ENCODE peak calls at places on chromosome 11, in seven cellular contexts. C, V, H, Q, S, P and G are unnamed samples.

GRCh38 chr11:72138821-72139390 is 3.4 kb downstream of the FOLR3 start:
- DNase-seq in C (no peak), V (no peak), H (no peak), Q (no peak), S (no peak), P (no peak), G (no peak)

GRCh38 chr11:130161441-130161840 is 1.9 kb downstream of the ST14 start:
- DNase-seq in C (no peak), V (no peak), H (no peak), Q (no peak), S (no peak), P (no peak), G (no peak)

GRCh38 chr11:119863811-119864601 is 135.0 kb upstream of the NECTIN1 start:
- DNase-seq in C (no peak), V (no peak), H (no peak), Q (no peak), S (no peak), P (no peak), G (no peak)

GRCh38 chr11:72067676-72068075 is 12.7 kb downstream of the NUMA1 start:
- DNase-seq in C (no peak), V (no peak), H (no peak), Q (no peak), S (no peak), P (no peak), G (no peak)

GRCh38 chr11:69938206-69938605 is 119.0 kb upstream of the FGF3 start:
- DNase-seq in C (no peak), V (no peak), H (no peak), Q (no peak), S (no peak), P (no peak), G (peak; percentile 16)

GRCh38 chr11:76803811-76804600 is 20.9 kb downstream of the TSKU start:
- DNase-seq in C (no peak), V (no peak), H (peak; percentile 46), Q (peak; percentile 36), S (no peak), P (peak; percentile 47), G (no peak)

GRCh38 chr11:59755701-59756495 is 722 bp downstream of the STX3 start:
- DNase-seq in C (no peak), V (peak; percentile 39), H (peak; percentile 63), Q (peak; percentile 47), S (peak; percentile 80), P (peak; percentile 90), G (peak; percentile 94)

GRCh38 chr11:128361451-128362020 is 225.8 kb downstream of the ETS1 start:
- DNase-seq in C (no peak), V (no peak), H (peak; percentile 92), Q (no peak), S (peak; percentile 79), P (no peak), G (no peak)

GRCh38 chr11:128226106-128226716 is 361.1 kb downstream of the ETS1 start:
- DNase-seq in C (no peak), V (no peak), H (no peak), Q (no peak), S (no peak), P (no peak), G (no peak)

GRCh38 chr11:10308208-10308954 is 3.5 kb downstream of the ADM start:
- DNase-seq in C (no peak), V (no peak), H (peak; percentile 34), Q (no peak), S (no peak), P (no peak), G (no peak)

GRCh38 chr11:11253487-11253886 is 99.6 kb downstream of the CSNK2A3 start:
- DNase-seq in C (no peak), V (no peak), H (no peak), Q (no peak), S (no peak), P (no peak), G (no peak)

GRCh38 chr11:126963603-126964353 is 36.8 kb downstream of the KIRREL3 start:
- DNase-seq in C (no peak), V (no peak), H (peak; percentile 43), Q (no peak), S (peak; percentile 82), P (peak; percentile 27), G (no peak)

GRCh38 chr11:66333896-66334604 is 2.2 kb downstream of the RIN1 start:
- DNase-seq in C (no peak), V (no peak), H (no peak), Q (no peak), S (no peak), P (no peak), G (peak; percentile 44)

GRCh38 chr11:65865550-65866172 is 5.4 kb downstream of the MUS81 start:
- DNase-seq in C (no peak), V (no peak), H (no peak), Q (no peak), S (no peak), P (no peak), G (peak; percentile 59)

GRCh38 chr11:47033439-47033838 is 96.9 kb downstream of the CSTPP1 start:
- DNase-seq in C (no peak), V (no peak), H (no peak), Q (no peak), S (no peak), P (no peak), G (no peak)

GRCh38 chr11:35163707-35164496 is 24.9 kb downstream of the CD44 start:
- DNase-seq in C (no peak), V (no peak), H (peak; percentile 31), Q (no peak), S (no peak), P (no peak), G (no peak)

GRCh38 chr11:62542111-62542745 is 4.4 kb downstream of the AHNAK start:
- DNase-seq in C (no peak), V (no peak), H (peak; percentile 23), Q (no peak), S (no peak), P (no peak), G (no peak)

GRCh38 chr11:62588966-62589637 is 2.2 kb downstream of the TUT1 start:
- DNase-seq in C (no peak), V (no peak), H (no peak), Q (peak; percentile 26), S (peak; percentile 30), P (no peak), G (peak; percentile 32)

GRCh38 chr11:10076458-10077141 is 217.4 kb downstream of the SBF2 start:
- DNase-seq in C (no peak), V (no peak), H (peak; percentile 63), Q (no peak), S (peak; percentile 14), P (peak; percentile 10), G (peak; percentile 88)

GRCh38 chr11:62142043-62142375 is 18.2 kb downstream of the INCENP start:
- DNase-seq in C (no peak), V (no peak), H (no peak), Q (no peak), S (no peak), P (no peak), G (no peak)

GRCh38 chr11:125457814-125458343 is 38.2 kb downstream of the FEZ1 start:
- DNase-seq in C (peak; percentile 80), V (no peak), H (peak; percentile 81), Q (no peak), S (peak; percentile 18), P (peak; percentile 88), G (peak; percentile 90)

GRCh38 chr11:69403556-69404215 is 77.8 kb upstream of the LINC01488 start:
- DNase-seq in C (no peak), V (no peak), H (peak; percentile 82), Q (no peak), S (no peak), P (peak; percentile 49), G (no peak)

GRCh38 chr11:106961518-106961917 is 56.8 kb downstream of the GUCY1A2 start:
- DNase-seq in C (no peak), V (no peak), H (peak; percentile 72), Q (no peak), S (peak; percentile 52), P (peak; percentile 73), G (no peak)

GRCh38 chr11:65945941-65946558 is 770 bp downstream of the TSGA10IP start:
- DNase-seq in C (no peak), V (no peak), H (no peak), Q (no peak), S (no peak), P (no peak), G (no peak)

GRCh38 chr11:19919050-19919561 is 206.5 kb downstream of the NAV2 start:
- DNase-seq in C (no peak), V (no peak), H (peak; percentile 98), Q (no peak), S (peak; percentile 93), P (peak; percentile 84), G (peak; percentile 84)

GRCh38 chr11:64713031-64713780 is 9.8 kb downstream of the NRXN2 start:
- DNase-seq in C (no peak), V (peak; percentile 17), H (peak; percentile 37), Q (no peak), S (no peak), P (peak; percentile 28), G (peak; percentile 84)

GRCh38 chr11:122647728-122648127 is 7.8 kb upstream of the UBASH3B start:
- DNase-seq in C (no peak), V (no peak), H (no peak), Q (no peak), S (no peak), P (no peak), G (no peak)